ENCODE peak calls at places on chromosomes 4 and X, in six cellular contexts. H, I, J, C, Q and M are unnamed samples.

GRCh38 chrX:39442332-39442731 is 641.1 kb downstream of the MID1IP1 start:
- DNase-seq in H (no peak), I (no peak), J (no peak), C (no peak), Q (no peak), M (no peak)

GRCh38 chr4:101155368-101155767 is 192.0 kb downstream of the PPP3CA start:
- DNase-seq in H (no peak), I (no peak), J (no peak), C (peak; percentile 75), Q (no peak), M (no peak)

GRCh38 chr4:146450524-146450923 is 71.2 kb downstream of the SLC10A7 start:
- DNase-seq in H (no peak), I (no peak), J (no peak), C (peak; percentile 29), Q (no peak), M (no peak)

GRCh38 chrX:121146059-121146628 is 98.7 kb downstream of the GLUD2 start:
- DNase-seq in H (no peak), I (no peak), J (no peak), C (no peak), Q (no peak), M (no peak)

GRCh38 chrX:13938766-13939530 is 90.7 kb downstream of the GEMIN8 start:
- DNase-seq in H (no peak), I (no peak), J (no peak), C (no peak), Q (peak; percentile 32), M (no peak)

GRCh38 chr4:119268466-119268865 is 53.5 kb downstream of the FABP2 start:
- DNase-seq in H (no peak), I (no peak), J (no peak), C (no peak), Q (no peak), M (no peak)

GRCh38 chr4:109435635-109436034 is 2.0 kb downstream of the SEC24B start:
- DNase-seq in H (no peak), I (no peak), J (no peak), C (no peak), Q (no peak), M (peak; percentile 28)

GRCh38 chr4:93658443-93658842 is 170.1 kb upstream of the ATOH1 start:
- DNase-seq in H (no peak), I (no peak), J (no peak), C (peak; percentile 19), Q (no peak), M (no peak)

GRCh38 chr4:162229670-162230069 is 65.9 kb upstream of the FSTL5 start:
- DNase-seq in H (no peak), I (no peak), J (no peak), C (no peak), Q (no peak), M (no peak)

GRCh38 chr4:101236097-101236496 is 111.2 kb downstream of the PPP3CA start:
- DNase-seq in H (no peak), I (no peak), J (no peak), C (no peak), Q (no peak), M (no peak)

GRCh38 chrX:102711872-102712215 is 404 bp upstream of the GPRASP2 start:
- DNase-seq in H (no peak), I (no peak), J (no peak), C (no peak), Q (no peak), M (no peak)

GRCh38 chrX:23919148-23919547 is 11.3 kb downstream of the CXorf58 start:
- DNase-seq in H (no peak), I (no peak), J (no peak), C (no peak), Q (no peak), M (no peak)

GRCh38 chrX:131405497-131405896 is 116.4 kb upstream of the IGSF1 start:
- DNase-seq in H (no peak), I (no peak), J (no peak), C (no peak), Q (no peak), M (no peak)

GRCh38 chrX:96721398-96721797 is 36.8 kb downstream of the DIAPH2 start:
- DNase-seq in H (no peak), I (no peak), J (no peak), C (peak; percentile 36), Q (no peak), M (no peak)

GRCh38 chr4:54187148-54187547 is 41.9 kb upstream of the PDGFRA start:
- DNase-seq in H (no peak), I (peak; percentile 7), J (peak; percentile 79), C (no peak), Q (peak; percentile 3), M (peak; percentile 27)

GRCh38 chr4:4327652-4328121 is 37.6 kb downstream of the ZBTB49 start:
- DNase-seq in H (no peak), I (no peak), J (peak; percentile 87), C (no peak), Q (no peak), M (peak; percentile 62)

GRCh38 chrX:87067795-87068194 is 449.8 kb upstream of the KLHL4 start:
- DNase-seq in H (no peak), I (no peak), J (no peak), C (no peak), Q (no peak), M (no peak)
- H3K4me3 ChIP-seq in H (no peak overlapping the region), I (no peak overlapping the region), J (no peak overlapping the region), C (no peak overlapping the region), Q (no peak overlapping the region), M (no peak overlapping the region)

DNA sequence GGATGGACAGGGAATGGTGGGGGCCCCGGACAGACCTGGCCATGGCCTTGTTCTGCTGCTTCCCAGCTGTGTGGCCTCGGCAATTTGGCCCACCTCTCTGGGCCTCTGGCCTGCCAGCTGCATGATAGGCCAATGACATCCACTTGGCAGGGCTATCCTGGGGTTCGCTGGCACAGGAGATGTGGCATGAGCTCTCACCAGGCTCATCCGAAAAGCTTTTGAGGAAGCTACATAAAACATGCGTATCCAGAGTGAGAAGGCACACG is 18.1 kb downstream of the SH3TC1 start:
- DNase-seq in H (no peak), I (no peak), J (no peak), C (no peak), Q (no peak), M (no peak)
- H3K4me1 ChIP-seq in H (peaks cover 8% of the 10 kb centered on the region), I (peaks cover 13% of the 10 kb centered on the region), J (peaks cover 3% of the 10 kb centered on the region), C (peaks cover 3% of the 10 kb centered on the region), Q (peaks cover 9% of the 10 kb centered on the region), M (peaks cover 5% of the 10 kb centered on the region)

DNA sequence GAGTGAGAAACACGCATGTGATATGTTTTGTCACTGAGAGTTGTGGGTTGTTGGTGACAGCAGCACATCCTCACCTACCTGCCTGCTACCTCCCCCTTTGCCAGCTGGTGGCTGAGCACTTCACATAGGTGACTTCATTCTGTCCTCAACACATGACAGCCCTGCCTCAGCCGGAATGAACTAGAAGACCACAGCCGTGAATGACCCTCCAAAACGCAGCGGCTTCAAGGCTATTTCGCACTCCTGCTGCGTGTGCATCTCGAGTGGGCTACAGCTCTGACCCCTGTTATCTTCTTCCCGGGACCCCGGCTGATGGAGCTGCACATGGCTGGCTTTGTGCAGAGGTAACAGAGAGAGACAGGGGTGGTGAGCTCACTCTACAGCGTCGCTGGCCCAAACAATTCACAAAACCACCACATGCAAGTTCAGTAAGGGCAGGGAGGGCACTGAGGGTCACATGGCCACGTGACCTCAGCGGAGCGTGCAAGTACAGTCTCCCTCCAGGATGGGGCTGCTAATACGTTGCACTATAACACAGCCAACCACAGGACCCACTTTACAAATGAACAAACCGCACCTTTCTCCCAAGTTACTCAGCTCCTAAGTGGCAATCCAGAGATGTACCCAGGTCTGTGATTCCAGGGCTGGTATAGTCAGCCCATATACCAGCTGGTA is 6.3 kb upstream of the PPP2R2C start:
- DNase-seq in H (no peak), I (no peak), J (no peak), C (no peak), Q (no peak), M (no peak)
- H3K4me3 ChIP-seq in H (no peak overlapping the region), I (no peak overlapping the region), J (no peak overlapping the region), C (no peak overlapping the region), Q (no peak overlapping the region), M (no peak overlapping the region)

DNA sequence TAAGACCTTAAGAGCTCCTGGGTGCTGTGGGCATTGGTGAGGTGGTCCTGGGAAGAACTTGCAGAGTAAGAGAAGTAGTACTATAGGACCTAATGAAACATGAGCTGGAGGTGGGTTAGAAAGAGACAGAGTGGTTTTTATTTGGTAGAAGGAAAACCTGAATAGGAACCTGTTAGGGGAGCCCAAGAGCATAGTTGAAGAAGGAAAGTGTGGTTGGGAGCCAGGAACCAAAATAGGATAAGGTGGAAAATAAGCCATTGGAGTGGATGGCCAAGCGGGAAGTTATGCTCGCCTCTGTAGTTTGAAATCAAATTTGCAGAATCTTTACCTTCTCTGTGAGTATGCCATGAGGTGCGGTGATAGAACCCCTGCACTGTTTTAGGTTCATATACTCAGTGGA is 26.7 kb downstream of the GAB1 start:
- DNase-seq in H (no peak), I (no peak), J (no peak), C (no peak), Q (no peak), M (no peak)
- H3K4me1 ChIP-seq in H (peaks cover 54% of the 10 kb centered on the region), I (peaks cover 89% of the 10 kb centered on the region), J (peaks cover 5% of the 10 kb centered on the region), C (peaks cover 9% of the 10 kb centered on the region), Q (peaks cover 4% of the 10 kb centered on the region), M (peaks cover 43% of the 10 kb centered on the region)

GRCh38 chr4:36241771-36242170 is 2.5 kb downstream of the ARAP2 start:
- DNase-seq in H (peak; percentile 45), I (no peak), J (no peak), C (no peak), Q (no peak), M (no peak)

GRCh38 chr4:36242629-36243354 is 1.5 kb downstream of the ARAP2 start:
- DNase-seq in H (no peak), I (no peak), J (no peak), C (no peak), Q (no peak), M (no peak)

GRCh38 chr4:36237366-36238353 is 6.7 kb downstream of the ARAP2 start:
- DNase-seq in H (no peak), I (no peak), J (no peak), C (no peak), Q (no peak), M (no peak)

GRCh38 chr4:36244257-36245084 is at the start of gene ARAP2:
- DNase-seq in H (peak; percentile 73), I (peak; percentile 37), J (peak; percentile 78), C (peak; percentile 4), Q (peak; percentile 81), M (peak; percentile 23)

DNA sequence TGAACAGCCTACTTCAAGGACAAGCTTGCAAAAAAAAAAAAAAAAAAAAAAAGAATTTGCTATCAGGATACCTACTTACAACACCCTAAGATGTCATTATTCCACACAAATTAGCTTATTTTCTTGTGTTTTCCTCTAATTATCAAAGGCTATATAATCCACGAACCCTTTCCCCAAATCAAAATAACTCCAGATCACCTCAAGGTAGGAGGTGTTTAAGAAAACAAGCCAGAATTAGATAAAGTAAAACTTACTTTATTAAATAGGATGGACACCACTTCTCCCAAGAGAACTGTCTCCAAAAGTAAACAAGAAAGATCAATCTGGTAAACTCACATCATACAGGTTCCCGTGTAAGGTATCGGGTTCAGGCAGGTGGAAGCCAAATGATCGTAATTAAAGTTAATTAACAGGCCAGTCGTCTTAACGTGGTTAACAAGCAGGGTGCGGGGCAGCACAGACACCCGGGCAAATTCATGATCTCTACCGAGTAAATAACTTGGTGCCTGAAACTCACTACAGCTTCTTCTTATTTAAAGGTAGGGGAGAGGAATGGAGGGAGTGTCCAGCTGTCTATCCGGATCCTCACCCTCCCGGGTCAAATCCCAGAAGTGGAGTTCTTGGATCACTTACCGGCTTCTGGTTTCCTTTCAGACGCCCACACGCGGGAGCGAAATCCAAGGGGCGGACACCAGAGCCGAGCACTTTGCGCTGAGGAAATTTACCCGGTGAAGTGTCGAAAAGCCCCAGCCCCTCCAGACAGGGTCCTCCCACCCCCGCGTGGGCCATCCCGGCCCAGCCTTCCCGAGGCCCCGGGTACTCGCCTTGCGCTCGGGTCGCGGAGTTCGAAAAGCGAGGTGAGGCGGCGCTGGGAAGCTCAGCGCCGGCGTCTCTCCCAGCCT is 708 bp downstream of the ARAP2 start:
- DNase-seq in H (no peak), I (no peak), J (peak; percentile 78), C (peak; percentile 1), Q (peak; percentile 80), M (peak; percentile 71)
- H3K4me3 ChIP-seq in H (peak overlapping the region; percentile 74), I (peak overlapping the region; percentile 89), J (peak overlapping the region; percentile 55), C (peak overlapping the region; percentile 31), Q (no peak overlapping the region), M (peak overlapping the region; percentile 74)

GRCh38 chrX:49271341-49271740 is 1.7 kb downstream of the PPP1R3F start:
- DNase-seq in H (no peak), I (no peak), J (no peak), C (no peak), Q (peak; percentile 19), M (no peak)
- H3K4me1 ChIP-seq in H (peaks cover 32% of the 10 kb centered on the region), I (peaks cover 45% of the 10 kb centered on the region), J (peaks cover 1% of the 10 kb centered on the region), C (peaks cover 2% of the 10 kb centered on the region), Q (peaks cover 6% of the 10 kb centered on the region), M (no peaks in the 10 kb centered on the region)